ENCODE peak calls at places on chromosomes 5 and 9, in nine cellular contexts. One of them, this sample, is unnamed.

GRCh38 chr9:134739660-134739968 is 98.0 kb downstream of the COL5A1 start:
- DNase-seq in transverse colon: no peak
- DNase-seq in IMR-90: no peak
- DNase-seq in spleen: no peak
- DNase-seq in lower leg skin: no peak
- DNase-seq in GM12891: no peak
- DNase-seq in tibial nerve: no peak
- DNase-seq in endothelial cell of umbilical vein: no peak
- DNase-seq in gastrocnemius medialis: no peak
- DNase-seq in this sample: no peak

GRCh38 chr5:113487779-113488644 is at the start of gene MCC:
- DNase-seq in transverse colon: peak
- DNase-seq in IMR-90: peak
- DNase-seq in spleen: peak
- DNase-seq in lower leg skin: peak
- DNase-seq in GM12891: peak
- DNase-seq in tibial nerve: peak
- DNase-seq in endothelial cell of umbilical vein: peak
- DNase-seq in gastrocnemius medialis: peak
- DNase-seq in this sample: peak

GRCh38 chr9:126706698-126707053 is 92.9 kb downstream of the LMX1B start:
- DNase-seq in transverse colon: no peak
- DNase-seq in IMR-90: no peak
- DNase-seq in spleen: no peak
- DNase-seq in lower leg skin: no peak
- DNase-seq in GM12891: no peak
- DNase-seq in tibial nerve: no peak
- DNase-seq in endothelial cell of umbilical vein: no peak
- DNase-seq in gastrocnemius medialis: no peak
- DNase-seq in this sample: no peak

GRCh38 chr5:131617140-131617822 is 17.7 kb downstream of the RAPGEF6 start:
- DNase-seq in transverse colon: no peak
- DNase-seq in IMR-90: no peak
- DNase-seq in spleen: no peak
- DNase-seq in lower leg skin: no peak
- DNase-seq in GM12891: no peak
- DNase-seq in tibial nerve: no peak
- DNase-seq in endothelial cell of umbilical vein: no peak
- DNase-seq in gastrocnemius medialis: no peak
- DNase-seq in this sample: no peak

GRCh38 chr5:80034559-80034958 is 589 bp upstream of the THBS4 start:
- DNase-seq in transverse colon: no peak
- DNase-seq in IMR-90: no peak
- DNase-seq in spleen: no peak
- DNase-seq in lower leg skin: no peak
- DNase-seq in GM12891: no peak
- DNase-seq in tibial nerve: no peak
- DNase-seq in endothelial cell of umbilical vein: no peak
- DNase-seq in gastrocnemius medialis: no peak
- DNase-seq in this sample: no peak

GRCh38 chr5:171840066-171840465 is 54.4 kb downstream of the SMIM23 start:
- DNase-seq in transverse colon: no peak
- DNase-seq in IMR-90: no peak
- DNase-seq in spleen: peak
- DNase-seq in lower leg skin: peak
- DNase-seq in GM12891: no peak
- DNase-seq in tibial nerve: no peak
- DNase-seq in endothelial cell of umbilical vein: no peak
- DNase-seq in gastrocnemius medialis: no peak
- DNase-seq in this sample: no peak

GRCh38 chr5:112533315-112533867 is 114.3 kb upstream of the EPB41L4A start:
- DNase-seq in transverse colon: no peak
- DNase-seq in IMR-90: no peak
- DNase-seq in spleen: no peak
- DNase-seq in lower leg skin: no peak
- DNase-seq in GM12891: no peak
- DNase-seq in tibial nerve: no peak
- DNase-seq in endothelial cell of umbilical vein: no peak
- DNase-seq in gastrocnemius medialis: no peak
- DNase-seq in this sample: no peak

GRCh38 chr9:98539954-98540353 is 168.8 kb downstream of the GABBR2 start:
- DNase-seq in transverse colon: no peak
- DNase-seq in IMR-90: peak
- DNase-seq in spleen: no peak
- DNase-seq in lower leg skin: no peak
- DNase-seq in GM12891: no peak
- DNase-seq in tibial nerve: no peak
- DNase-seq in endothelial cell of umbilical vein: no peak
- DNase-seq in gastrocnemius medialis: no peak
- DNase-seq in this sample: peak

GRCh38 chr5:96146675-96147074 is 185.0 kb upstream of the ELL2 start:
- DNase-seq in transverse colon: no peak
- DNase-seq in IMR-90: peak
- DNase-seq in spleen: no peak
- DNase-seq in lower leg skin: no peak
- DNase-seq in GM12891: peak
- DNase-seq in tibial nerve: no peak
- DNase-seq in endothelial cell of umbilical vein: peak
- DNase-seq in gastrocnemius medialis: no peak
- DNase-seq in this sample: no peak

GRCh38 chr9:6384732-6385131 is 28.3 kb upstream of the UHRF2 start:
- DNase-seq in transverse colon: no peak
- DNase-seq in IMR-90: no peak
- DNase-seq in spleen: no peak
- DNase-seq in lower leg skin: no peak
- DNase-seq in GM12891: no peak
- DNase-seq in tibial nerve: no peak
- DNase-seq in endothelial cell of umbilical vein: no peak
- DNase-seq in gastrocnemius medialis: no peak
- DNase-seq in this sample: no peak

GRCh38 chr9:121267689-121268597 is at the start of gene GSN:
- DNase-seq in transverse colon: peak
- DNase-seq in IMR-90: peak
- DNase-seq in spleen: peak
- DNase-seq in lower leg skin: peak
- DNase-seq in GM12891: peak
- DNase-seq in tibial nerve: peak
- DNase-seq in endothelial cell of umbilical vein: peak
- DNase-seq in gastrocnemius medialis: peak
- DNase-seq in this sample: peak
- TF ChIP-seq POLR2A in transverse colon: peak
- TF ChIP-seq POLR2A in IMR-90: no peak
- TF ChIP-seq POLR2A in spleen: no peak
- TF ChIP-seq POLR2A in lower leg skin: no peak
- TF ChIP-seq POLR2A in GM12891: no peak
- TF ChIP-seq POLR2A in tibial nerve: peak
- TF ChIP-seq POLR2A in endothelial cell of umbilical vein: no peak
- TF ChIP-seq POLR2A in gastrocnemius medialis: peak
- TF ChIP-seq POLR2A in this sample: peak

GRCh38 chr9:127825319-127826051 is 22.8 kb downstream of the FPGS start:
- DNase-seq in transverse colon: peak
- DNase-seq in IMR-90: no peak
- DNase-seq in spleen: peak
- DNase-seq in lower leg skin: no peak
- DNase-seq in GM12891: no peak
- DNase-seq in tibial nerve: no peak
- DNase-seq in endothelial cell of umbilical vein: no peak
- DNase-seq in gastrocnemius medialis: peak
- DNase-seq in this sample: peak

GRCh38 chr9:127832248-127832647 is 22.2 kb downstream of the ENG start:
- DNase-seq in transverse colon: no peak
- DNase-seq in IMR-90: no peak
- DNase-seq in spleen: no peak
- DNase-seq in lower leg skin: no peak
- DNase-seq in GM12891: no peak
- DNase-seq in tibial nerve: no peak
- DNase-seq in endothelial cell of umbilical vein: no peak
- DNase-seq in gastrocnemius medialis: no peak
- DNase-seq in this sample: no peak

GRCh38 chr9:127826253-127826913 is 23.7 kb downstream of the FPGS start:
- DNase-seq in transverse colon: no peak
- DNase-seq in IMR-90: no peak
- DNase-seq in spleen: no peak
- DNase-seq in lower leg skin: no peak
- DNase-seq in GM12891: no peak
- DNase-seq in tibial nerve: no peak
- DNase-seq in endothelial cell of umbilical vein: no peak
- DNase-seq in gastrocnemius medialis: no peak
- DNase-seq in this sample: no peak

GRCh38 chr9:127829205-127829935 is 25.1 kb downstream of the ENG start:
- DNase-seq in transverse colon: no peak
- DNase-seq in IMR-90: no peak
- DNase-seq in spleen: no peak
- DNase-seq in lower leg skin: no peak
- DNase-seq in GM12891: no peak
- DNase-seq in tibial nerve: no peak
- DNase-seq in endothelial cell of umbilical vein: no peak
- DNase-seq in gastrocnemius medialis: no peak
- DNase-seq in this sample: no peak

GRCh38 chr9:127828262-127829031 is 25.8 kb downstream of the FPGS start:
- DNase-seq in transverse colon: peak
- DNase-seq in IMR-90: peak
- DNase-seq in spleen: peak
- DNase-seq in lower leg skin: peak
- DNase-seq in GM12891: no peak
- DNase-seq in tibial nerve: peak
- DNase-seq in endothelial cell of umbilical vein: peak
- DNase-seq in gastrocnemius medialis: peak
- DNase-seq in this sample: peak
- TF ChIP-seq POLR2A in transverse colon: peak
- TF ChIP-seq POLR2A in IMR-90: no peak
- TF ChIP-seq POLR2A in spleen: no peak
- TF ChIP-seq POLR2A in lower leg skin: no peak
- TF ChIP-seq POLR2A in GM12891: no peak
- TF ChIP-seq POLR2A in tibial nerve: peak
- TF ChIP-seq POLR2A in endothelial cell of umbilical vein: peak
- TF ChIP-seq POLR2A in gastrocnemius medialis: peak
- TF ChIP-seq POLR2A in this sample: peak

DNA sequence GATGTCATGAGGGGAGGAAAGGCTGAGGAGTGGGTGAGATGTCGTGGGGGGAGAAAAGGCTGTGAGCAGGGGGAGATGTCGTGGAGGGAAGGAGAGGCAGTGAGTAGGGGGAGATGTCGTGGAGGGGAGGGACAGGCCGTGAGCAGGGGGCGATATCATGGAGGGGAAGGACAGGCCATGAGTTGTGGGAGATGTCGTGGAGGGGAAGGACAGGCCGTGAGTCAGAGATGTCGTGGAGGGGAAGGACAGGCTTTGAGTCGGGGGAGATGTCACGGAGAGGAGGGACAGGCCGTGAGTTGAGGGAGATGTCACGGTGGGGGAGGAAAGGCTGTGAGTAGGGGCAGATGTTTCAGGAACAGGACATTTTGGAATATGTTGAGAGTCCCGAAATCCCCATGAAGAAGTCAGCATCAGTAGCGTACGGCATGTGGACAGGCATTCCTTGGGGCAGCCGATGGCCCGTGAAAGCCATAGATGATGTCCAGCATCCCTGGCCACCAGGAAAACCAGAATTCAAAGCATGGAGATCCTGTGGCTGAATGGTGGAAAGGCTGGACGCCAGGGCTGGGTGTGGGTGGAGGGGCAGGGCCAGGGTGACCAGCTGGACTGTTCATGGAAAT is 8.3 kb upstream of the SLC6A19 start:
- DNase-seq in transverse colon: no peak
- DNase-seq in IMR-90: no peak
- DNase-seq in spleen: no peak
- DNase-seq in lower leg skin: no peak
- DNase-seq in GM12891: no peak
- DNase-seq in tibial nerve: no peak
- DNase-seq in endothelial cell of umbilical vein: no peak
- DNase-seq in gastrocnemius medialis: no peak
- DNase-seq in this sample: no peak
- TF ChIP-seq POLR2A in transverse colon: no peak
- TF ChIP-seq POLR2A in IMR-90: no peak
- TF ChIP-seq POLR2A in spleen: no peak
- TF ChIP-seq POLR2A in lower leg skin: no peak
- TF ChIP-seq POLR2A in GM12891: no peak
- TF ChIP-seq POLR2A in tibial nerve: no peak
- TF ChIP-seq POLR2A in endothelial cell of umbilical vein: no peak
- TF ChIP-seq POLR2A in gastrocnemius medialis: no peak
- TF ChIP-seq POLR2A in this sample: no peak

GRCh38 chr9:137621131-137621757 is 2.4 kb downstream of the EHMT1 start:
- DNase-seq in transverse colon: no peak
- DNase-seq in IMR-90: no peak
- DNase-seq in spleen: peak
- DNase-seq in lower leg skin: no peak
- DNase-seq in GM12891: no peak
- DNase-seq in tibial nerve: no peak
- DNase-seq in endothelial cell of umbilical vein: peak
- DNase-seq in gastrocnemius medialis: no peak
- DNase-seq in this sample: peak

GRCh38 chr9:137620581-137620980 is 1.8 kb downstream of the EHMT1 start:
- DNase-seq in transverse colon: no peak
- DNase-seq in IMR-90: no peak
- DNase-seq in spleen: peak
- DNase-seq in lower leg skin: no peak
- DNase-seq in GM12891: no peak
- DNase-seq in tibial nerve: no peak
- DNase-seq in endothelial cell of umbilical vein: no peak
- DNase-seq in gastrocnemius medialis: no peak
- DNase-seq in this sample: no peak

GRCh38 chr9:137615387-137615871 is 3.4 kb upstream of the EHMT1 start:
- DNase-seq in transverse colon: no peak
- DNase-seq in IMR-90: no peak
- DNase-seq in spleen: peak
- DNase-seq in lower leg skin: no peak
- DNase-seq in GM12891: no peak
- DNase-seq in tibial nerve: no peak
- DNase-seq in endothelial cell of umbilical vein: no peak
- DNase-seq in gastrocnemius medialis: no peak
- DNase-seq in this sample: peak

GRCh38 chr9:137619240-137620090 is 660 bp downstream of the EHMT1 start:
- DNase-seq in transverse colon: peak
- DNase-seq in IMR-90: peak
- DNase-seq in spleen: peak
- DNase-seq in lower leg skin: no peak
- DNase-seq in GM12891: no peak
- DNase-seq in tibial nerve: no peak
- DNase-seq in endothelial cell of umbilical vein: peak
- DNase-seq in gastrocnemius medialis: no peak
- DNase-seq in this sample: peak

GRCh38 chr9:137618105-137619067 is at the start of gene EHMT1:
- DNase-seq in transverse colon: peak
- DNase-seq in IMR-90: peak
- DNase-seq in spleen: peak
- DNase-seq in lower leg skin: peak
- DNase-seq in GM12891: peak
- DNase-seq in tibial nerve: peak
- DNase-seq in endothelial cell of umbilical vein: peak
- DNase-seq in gastrocnemius medialis: peak
- DNase-seq in this sample: peak
- TF ChIP-seq POLR2A in transverse colon: peak
- TF ChIP-seq POLR2A in IMR-90: peak
- TF ChIP-seq POLR2A in spleen: no peak
- TF ChIP-seq POLR2A in lower leg skin: no peak
- TF ChIP-seq POLR2A in GM12891: peak
- TF ChIP-seq POLR2A in tibial nerve: peak
- TF ChIP-seq POLR2A in endothelial cell of umbilical vein: peak
- TF ChIP-seq POLR2A in gastrocnemius medialis: peak
- TF ChIP-seq POLR2A in this sample: peak